ENCODE peak calls at places on chromosome 22, in four cellular contexts. I, Z, G and B are unnamed samples.

GRCh38 chr22:47918276-47918928 is 1156.0 kb downstream of the TBC1D22A start:
- ATAC-seq in G (no peak), Z (no peak), I (no peak), B (no peak)

GRCh38 chr22:45131749-45132148 is 32.0 kb upstream of the NUP50 start:
- ATAC-seq in Z (peak; percentile 70), I (no peak), G (no peak), B (no peak)

GRCh38 chr22:33848251-33848650 is 72.0 kb downstream of the LARGE1 start:
- ATAC-seq in G (no peak), Z (no peak), I (no peak), B (no peak)

GRCh38 chr22:48682517-48682916 is 1145.2 kb downstream of the BRD1 start:
- ATAC-seq in Z (no peak), I (no peak), G (no peak), B (no peak)

GRCh38 chr22:32205974-32206773 is 1.3 kb upstream of the RFPL2 start:
- ATAC-seq in G (peak; percentile 36), I (peak; percentile 28), Z (no peak), B (no peak)

GRCh38 chr22:25068701-25069100 is 116.2 kb downstream of the KIAA1671 start:
- ATAC-seq in I (no peak), G (no peak), Z (no peak), B (no peak)

GRCh38 chr22:33302049-33302545 is 243.9 kb upstream of the SYN3 start:
- ATAC-seq in Z (peak; percentile 83), I (peak; percentile 97), G (peak; percentile 97), B (peak; percentile 61)

GRCh38 chr22:26586556-26587325 is 3.2 kb downstream of the TPST2 start:
- ATAC-seq in Z (no peak), I (no peak), G (no peak), B (no peak)

GRCh38 chr22:46933040-46933439 is 170.6 kb downstream of the TBC1D22A start:
- ATAC-seq in I (no peak), G (no peak), Z (no peak), B (no peak)

GRCh38 chr22:17121235-17122195 is at the start of gene TMEM121B:
- ATAC-seq in I (no peak), G (peak; percentile 56), Z (peak; percentile 64), B (peak; percentile 28)

GRCh38 chr22:30249049-30250038 is 2.8 kb upstream of the LIF start:
- ATAC-seq in I (no peak), Z (no peak), G (peak; percentile 16), B (peak; percentile 74)
- TF ChIP-seq EP300 in I (no peak), Z (no peak), G (no peak), B (no peak)

DNA sequence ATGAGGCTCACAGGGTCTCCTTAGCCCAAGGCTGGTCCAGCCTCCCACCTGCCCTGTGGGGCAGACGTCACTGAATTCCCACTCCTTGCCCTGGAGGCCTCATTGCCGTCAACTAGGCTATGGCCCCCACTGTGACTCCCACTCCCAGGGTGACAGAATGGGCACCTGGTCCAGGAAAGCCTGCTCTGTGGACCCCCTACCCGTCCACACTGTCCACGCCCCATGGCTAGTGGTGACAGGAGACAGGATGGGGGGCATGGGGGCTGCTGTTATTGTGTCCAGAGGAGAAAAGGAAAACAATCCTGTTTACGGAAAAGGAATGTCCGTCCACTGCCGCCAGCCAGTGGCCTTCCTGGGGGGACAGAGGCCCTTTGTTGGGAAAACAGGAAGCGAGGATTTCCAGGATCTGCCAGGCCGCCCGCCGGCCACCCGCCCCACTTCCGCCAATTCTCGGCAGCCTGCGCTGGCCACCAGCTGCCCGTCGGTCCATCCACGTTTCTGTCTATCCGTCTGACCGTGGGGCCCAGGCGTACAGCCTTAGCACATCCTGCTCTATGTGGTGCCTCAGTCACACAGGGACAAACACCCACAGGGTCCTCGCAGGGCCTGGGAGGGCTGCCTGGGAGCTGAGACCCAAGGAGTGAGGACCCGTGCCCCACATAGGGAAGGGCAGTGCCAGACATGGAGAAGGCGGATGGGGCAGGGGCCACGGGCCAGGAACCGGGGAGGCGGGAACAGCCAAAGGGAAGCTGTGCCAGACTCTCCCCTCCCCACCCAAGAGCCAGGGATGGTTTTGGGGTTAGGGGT is 19.5 kb downstream of the CRELD2 start:
- ATAC-seq in I (no peak), G (peak; percentile 13), Z (no peak), B (no peak)
- TF ChIP-seq EP300 in I (no peak), G (peak; percentile 73), Z (peak; percentile 85), B (no peak)

GRCh38 chr22:27726726-27727449 is 74.7 kb downstream of the MN1 start:
- ATAC-seq in G (no peak), Z (peak; percentile 83), I (peak; percentile 75), B (peak; percentile 91)
- TF ChIP-seq EP300 in G (no peak), Z (peak; percentile 67), I (no peak), B (no peak)

DNA sequence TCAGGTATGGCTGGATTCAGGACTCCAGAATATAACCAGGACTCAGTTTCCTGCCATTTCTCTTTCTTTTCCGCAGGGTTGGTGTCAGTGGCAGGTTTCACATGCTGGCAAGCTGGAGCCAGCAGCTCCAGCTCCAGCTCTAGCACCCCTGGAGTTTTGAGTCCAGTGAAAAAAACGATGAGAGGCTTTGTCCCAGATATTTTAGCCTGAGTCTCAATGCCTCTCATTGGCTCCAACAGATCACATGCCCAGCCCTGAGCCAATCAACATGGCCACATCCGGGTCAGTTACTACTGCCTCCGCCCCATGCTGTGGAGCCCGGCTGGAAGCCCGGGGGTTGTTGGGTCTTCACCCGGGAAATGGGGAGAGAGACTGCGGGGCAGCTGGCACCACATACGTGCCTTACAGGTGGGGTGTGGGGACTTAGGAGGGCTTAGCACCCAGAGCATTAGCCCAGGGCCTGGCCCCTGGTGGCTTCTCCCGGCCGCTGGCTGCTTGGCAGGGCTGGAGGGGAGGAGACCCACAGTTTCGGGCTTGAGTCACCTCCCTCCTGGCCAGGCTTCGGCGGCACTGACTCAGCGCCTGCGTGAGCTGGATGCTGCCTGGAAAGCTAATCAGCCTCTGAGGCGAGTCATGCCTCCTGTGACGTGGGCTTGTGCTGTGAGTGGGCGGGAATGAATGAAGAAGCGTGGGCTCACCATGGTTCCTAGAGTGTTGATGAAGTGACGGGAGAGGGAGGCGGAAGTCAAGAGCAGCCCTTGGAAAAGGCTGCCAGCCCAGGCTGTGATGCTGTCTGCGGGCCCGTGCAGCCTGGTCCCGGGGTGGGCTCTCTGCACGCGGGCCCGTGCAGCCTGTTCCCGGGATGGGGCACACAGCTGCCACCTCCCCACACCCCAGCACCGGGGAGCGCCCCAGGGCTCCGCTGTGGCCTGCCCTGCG is 15.3 kb upstream of the MRTFA start:
- ATAC-seq in Z (peak; percentile 95), G (peak; percentile 96), I (peak; percentile 98), B (peak; percentile 99)
- TF ChIP-seq EP300 in Z (peak; percentile 54), G (no peak), I (no peak), B (no peak)

DNA sequence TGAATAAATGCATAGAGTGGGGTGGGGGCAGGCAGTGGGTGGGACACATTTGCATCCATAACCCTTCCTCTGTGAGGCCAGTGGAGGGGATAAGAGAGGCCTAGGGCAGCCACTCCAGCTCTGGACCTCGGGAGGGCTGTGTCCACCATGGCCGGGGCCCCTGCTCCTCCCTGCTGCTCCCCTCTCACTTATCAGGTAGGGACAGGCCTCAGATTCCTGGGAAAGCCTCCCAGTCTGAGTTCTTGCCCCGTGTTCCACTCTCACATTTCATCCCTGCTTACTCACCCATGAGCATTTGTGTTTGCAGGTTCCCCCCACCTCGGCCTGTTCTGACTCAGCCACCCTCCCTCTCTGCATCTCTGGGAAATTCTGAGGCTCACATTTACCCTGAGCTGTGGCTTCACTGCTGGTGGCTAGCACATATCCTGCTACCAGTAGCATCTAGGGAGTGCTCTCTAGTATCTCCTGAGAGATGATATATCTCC is 128.7 kb upstream of the TOP3B start:
- ATAC-seq in I (peak; percentile 75), G (peak; percentile 36), Z (peak; percentile 43), B (no peak)
- TF ChIP-seq EP300 in I (no peak), G (no peak), Z (no peak), B (no peak)

GRCh38 chr22:39946571-39947407 is 13.4 kb upstream of the TMA7B start:
- ATAC-seq in I (no peak), G (no peak), Z (no peak), B (no peak)
- TF ChIP-seq EP300 in I (no peak), G (no peak), Z (no peak), B (no peak)

DNA sequence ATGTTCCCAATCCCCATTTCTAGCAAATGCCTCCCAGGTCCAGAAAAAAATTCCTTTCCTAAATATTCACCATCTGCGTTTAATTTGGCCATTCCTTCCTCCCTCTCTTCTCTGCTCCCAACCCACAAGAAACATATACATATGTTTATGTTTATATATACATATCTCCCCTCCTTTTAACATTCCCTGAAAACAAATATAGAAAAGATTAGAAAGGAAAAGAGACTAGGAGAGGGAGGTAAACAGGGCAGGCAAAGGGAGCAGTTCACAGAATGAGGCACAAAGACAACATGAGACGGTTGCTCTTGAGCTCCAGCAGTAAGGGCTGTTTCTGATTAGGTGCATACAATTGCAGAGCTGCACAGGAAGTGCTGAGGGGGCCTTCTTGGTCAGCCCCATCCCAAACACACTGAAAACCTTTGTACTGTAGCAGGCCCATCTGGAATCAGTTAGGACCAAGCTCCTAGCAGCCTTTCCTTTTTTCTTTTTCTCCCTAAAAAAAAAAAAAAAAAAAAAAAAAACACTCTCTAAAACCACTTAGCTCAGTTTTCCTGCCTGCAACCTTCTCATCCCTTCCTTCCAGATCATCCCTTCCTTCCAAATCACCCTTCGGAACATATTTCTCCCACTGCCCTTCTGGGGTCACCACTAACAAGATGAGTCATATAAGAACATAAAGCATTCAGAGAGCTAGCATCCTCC is 57.1 kb downstream of the RBFOX2 start:
- ATAC-seq in Z (no peak), I (no peak), G (peak; percentile 89), B (no peak)
- TF ChIP-seq EP300 in Z (no peak), I (no peak), G (no peak), B (no peak)

GRCh38 chr22:20315337-20316216 is 4.3 kb downstream of the DGCR6L start:
- ATAC-seq in Z (no peak), G (no peak), I (no peak), B (no peak)

GRCh38 chr22:20319041-20319744 is 667 bp downstream of the DGCR6L start:
- ATAC-seq in I (no peak), G (peak; percentile 50), Z (no peak), B (no peak)

GRCh38 chr22:20316217-20316843 is 3.5 kb downstream of the DGCR6L start:
- ATAC-seq in Z (no peak), G (no peak), I (no peak), B (no peak)

GRCh38 chr22:20319745-20320658 is at the start of gene DGCR6L:
- ATAC-seq in I (peak; percentile 70), Z (peak; percentile 94), G (peak; percentile 69), B (peak; percentile 94)

DNA sequence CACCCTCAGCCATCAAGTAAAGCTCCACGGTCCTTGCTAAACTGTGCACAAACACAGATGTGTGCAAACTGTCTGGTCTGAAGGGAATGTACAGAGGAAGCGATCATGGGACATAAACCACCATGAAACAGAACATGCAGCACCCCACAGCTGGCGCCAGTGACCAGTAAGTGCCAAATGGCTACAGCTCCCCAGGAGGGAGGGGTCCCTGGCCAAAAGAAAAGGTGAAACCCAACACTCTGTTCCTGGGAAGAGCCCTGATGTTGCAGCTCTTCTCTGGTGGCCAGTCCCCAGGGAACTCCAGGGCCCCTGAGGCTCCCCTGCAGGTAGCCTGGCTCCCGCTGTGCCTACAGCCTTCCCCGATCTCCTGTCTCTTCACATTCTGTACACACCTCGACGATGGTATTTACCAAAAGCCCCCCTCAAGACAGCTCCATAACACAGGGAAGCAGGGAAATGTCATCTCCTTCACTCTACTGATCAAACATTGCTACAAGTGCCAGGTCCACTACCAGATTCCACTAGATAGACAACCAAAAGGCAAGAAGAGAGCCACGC is 2.9 kb downstream of the DGCR6L start:
- ATAC-seq in G (no peak), I (no peak), Z (no peak), B (no peak)
- TF ChIP-seq EP300 in G (no peak), I (no peak), Z (no peak), B (no peak)